ENCODE peak calls at places on chromosomes 3 and 15, in four cellular contexts. S, X, L and Z are unnamed samples.
A peak's percentile ranks its signal among the peaks of the same experiment; 100 is the strongest.

GRCh38 chr15:84009616-84010015 is 226.0 kb upstream of the GOLGA6L4 start:
- DNase-seq in S (no peak), X (no peak), L (no peak), Z (no peak)

GRCh38 chr3:57006949-57007419 is 53.5 kb upstream of the SPATA12 start:
- DNase-seq in S (no peak), X (no peak), L (no peak), Z (no peak)

GRCh38 chr3:128329491-128330300 is 137.0 kb downstream of the DNAJB8 start:
- DNase-seq in S (no peak), X (no peak), L (no peak), Z (no peak)

GRCh38 chr3:156174229-156174847 is 54.0 kb downstream of the KCNAB1 start:
- DNase-seq in S (peak; percentile 56), X (no peak), L (peak; percentile 13), Z (no peak)

GRCh38 chr3:49462222-49462621 is 7.8 kb upstream of the DAG1 start:
- DNase-seq in S (no peak), X (no peak), L (no peak), Z (no peak)

GRCh38 chr3:187878776-187879524 is 133.7 kb upstream of the BCL6 start:
- DNase-seq in S (no peak), X (no peak), L (no peak), Z (no peak)

GRCh38 chr3:46406440-46406785 is 453 bp downstream of the CCR5AS start:
- DNase-seq in S (no peak), X (no peak), L (no peak), Z (peak; percentile 13)

GRCh38 chr3:176939022-176939817 is 258.1 kb downstream of the TBL1XR1 start:
- DNase-seq in S (peak; percentile 76), X (peak; percentile 47), L (peak; percentile 65), Z (peak; percentile 14)

GRCh38 chr15:51051776-51052175 is 42.9 kb downstream of the TNFAIP8L3 start:
- DNase-seq in S (no peak), X (no peak), L (no peak), Z (no peak)

GRCh38 chr15:65303687-65304392 is 637 bp upstream of the RNU5B-1 start:
- DNase-seq in S (peak; percentile 81), X (no peak), L (peak; percentile 18), Z (no peak)

GRCh38 chr15:31265871-31266711 is 60.5 kb upstream of the KLF13 start:
- DNase-seq in S (peak; percentile 3), X (peak; percentile 86), L (no peak), Z (peak; percentile 88)

GRCh38 chr3:84980456-84980855 is 21.7 kb downstream of the CADM2 start:
- DNase-seq in S (no peak), X (no peak), L (no peak), Z (no peak)

GRCh38 chr15:34726407-34727100 is 28.2 kb downstream of the GJD2 start:
- DNase-seq in S (no peak), X (no peak), L (peak; percentile 6), Z (no peak)

GRCh38 chr15:66995257-66995656 is 70.1 kb upstream of the SMAD3 start:
- DNase-seq in S (no peak), X (no peak), L (no peak), Z (no peak)

GRCh38 chr3:140765246-140765645 is 87.4 kb downstream of the TRIM42 start:
- DNase-seq in S (no peak), X (no peak), L (no peak), Z (no peak)

DNA sequence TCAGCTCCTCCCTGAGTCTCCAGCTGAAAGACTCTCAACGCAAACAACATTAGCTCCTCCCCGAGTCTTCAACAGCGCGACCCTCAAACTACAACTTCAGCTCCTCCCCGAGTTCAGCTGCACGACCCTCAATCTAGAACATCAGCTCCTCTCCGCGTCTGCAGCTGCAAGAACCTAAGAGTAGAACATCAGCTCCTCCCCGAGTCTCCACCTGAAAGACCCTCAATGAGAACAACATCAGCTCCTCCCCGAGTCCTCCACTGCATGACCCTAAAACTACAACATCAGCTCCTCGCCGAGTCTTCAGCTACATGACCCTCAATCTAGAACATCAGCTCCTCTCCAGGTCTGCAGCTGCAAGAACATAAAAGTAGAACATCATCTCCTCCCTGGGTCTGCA is 78.3 kb downstream of the TFRC start:
- DNase-seq in S (no peak), X (no peak), L (no peak), Z (no peak)
- H3K9me3 ChIP-seq in S (no peaks in the 10 kb centered on the region), X (no peaks in the 10 kb centered on the region), L (peaks cover 4% of the 10 kb centered on the region), Z (no peaks in the 10 kb centered on the region)

GRCh38 chr3:8186213-8186612 is 315.4 kb upstream of the LMCD1 start:
- DNase-seq in S (no peak), X (no peak), L (no peak), Z (no peak)
- H3K9me3 ChIP-seq in S (no peaks in the 10 kb centered on the region), X (no peaks in the 10 kb centered on the region), L (no peaks in the 10 kb centered on the region), Z (no peaks in the 10 kb centered on the region)

GRCh38 chr15:69046781-69047180 is 32.3 kb downstream of the NOX5 start:
- DNase-seq in S (no peak), X (no peak), L (no peak), Z (no peak)

GRCh38 chr15:69042531-69042930 is 28.0 kb downstream of the NOX5 start:
- DNase-seq in S (no peak), X (no peak), L (no peak), Z (no peak)

GRCh38 chr15:69044899-69045298 is 30.4 kb downstream of the NOX5 start:
- DNase-seq in S (no peak), X (no peak), L (no peak), Z (no peak)

GRCh38 chr15:69049976-69050375 is 35.5 kb downstream of the NOX5 start:
- DNase-seq in S (no peak), X (no peak), L (no peak), Z (no peak)

GRCh38 chr15:69045810-69046209 is 31.3 kb downstream of the NOX5 start:
- DNase-seq in S (peak; percentile 60), X (no peak), L (no peak), Z (no peak)
- H3K9me3 ChIP-seq in S (no peaks in the 10 kb centered on the region), X (no peaks in the 10 kb centered on the region), L (no peaks in the 10 kb centered on the region), Z (no peaks in the 10 kb centered on the region)

DNA sequence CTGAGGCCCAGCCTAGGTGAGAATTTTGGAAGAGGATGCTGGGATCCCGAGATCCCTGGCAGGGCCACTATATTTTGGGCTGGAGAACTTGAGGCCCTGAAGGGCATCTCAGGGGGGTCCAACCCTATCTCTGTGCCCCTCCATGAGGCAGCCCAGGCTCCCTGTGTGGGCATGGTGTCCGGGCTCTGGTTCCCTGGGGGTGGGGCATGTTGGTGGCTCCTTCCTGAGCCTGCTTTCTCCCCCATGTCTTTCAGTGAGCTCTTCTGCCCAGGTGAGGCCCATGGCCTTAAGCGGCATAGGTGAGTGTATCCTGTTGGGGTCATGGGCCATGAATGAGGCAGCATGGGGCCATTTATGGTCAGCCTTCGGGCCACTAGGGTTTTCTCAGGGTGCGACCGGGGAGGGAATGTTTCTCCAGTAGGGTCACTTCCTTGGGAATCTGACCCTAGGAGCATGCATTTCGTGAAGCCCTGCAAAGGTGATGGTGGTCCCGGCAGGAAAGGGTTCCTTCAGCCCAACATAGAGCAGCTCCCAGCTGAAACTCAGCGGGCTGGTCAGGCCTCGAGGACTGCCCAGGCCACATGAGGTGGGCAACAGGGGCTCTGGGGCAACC is 191.3 kb downstream of the UBE3A start:
- DNase-seq in S (no peak), X (no peak), L (no peak), Z (no peak)
- H3K9me3 ChIP-seq in S (no peaks in the 10 kb centered on the region), X (no peaks in the 10 kb centered on the region), L (peaks cover 96% of the 10 kb centered on the region), Z (no peaks in the 10 kb centered on the region)

DNA sequence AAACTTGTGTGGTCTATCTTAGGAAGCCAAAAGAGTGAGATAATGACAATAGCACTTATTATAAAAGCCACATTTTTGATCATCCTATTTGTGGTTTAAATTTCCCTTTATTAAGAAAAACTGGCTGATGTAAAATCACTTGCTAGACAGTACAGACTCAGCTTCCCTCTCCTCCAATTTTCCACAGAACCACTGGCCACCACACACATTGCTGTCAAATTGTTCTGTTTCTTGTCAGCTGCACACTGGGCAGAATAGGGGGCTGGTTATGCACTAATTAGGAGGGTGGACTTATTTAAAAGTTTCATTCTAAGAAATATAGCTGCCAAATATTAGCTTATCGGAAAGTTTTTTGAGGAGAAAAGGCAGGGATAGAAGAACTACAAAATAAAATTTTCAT is 425.9 kb downstream of the EPHA3 start:
- DNase-seq in S (no peak), X (no peak), L (no peak), Z (no peak)
- H3K9me3 ChIP-seq in S (no peaks in the 10 kb centered on the region), X (no peaks in the 10 kb centered on the region), L (no peaks in the 10 kb centered on the region), Z (no peaks in the 10 kb centered on the region)

GRCh38 chr15:89349212-89349558 is 14.6 kb upstream of the POLG start:
- DNase-seq in S (no peak), X (peak; percentile 26), L (no peak), Z (no peak)
- H3K9me3 ChIP-seq in S (no peaks in the 10 kb centered on the region), X (no peaks in the 10 kb centered on the region), L (no peaks in the 10 kb centered on the region), Z (no peaks in the 10 kb centered on the region)

GRCh38 chr15:33044598-33044997 is 149.9 kb downstream of the FMN1 start:
- DNase-seq in S (no peak), X (no peak), L (no peak), Z (no peak)

GRCh38 chr15:33043636-33044035 is 150.9 kb downstream of the FMN1 start:
- DNase-seq in S (no peak), X (no peak), L (no peak), Z (no peak)

GRCh38 chr15:33045066-33045810 is 149.3 kb downstream of the FMN1 start:
- DNase-seq in S (no peak), X (no peak), L (no peak), Z (no peak)

GRCh38 chr15:33048255-33048654 is 146.3 kb downstream of the FMN1 start:
- DNase-seq in S (peak; percentile 45), X (no peak), L (no peak), Z (no peak)

GRCh38 chr15:33047077-33047476 is 147.4 kb downstream of the FMN1 start:
- DNase-seq in S (no peak), X (no peak), L (no peak), Z (no peak)
- H3K9me3 ChIP-seq in S (peaks cover 24% of the 10 kb centered on the region), X (no peaks in the 10 kb centered on the region), L (peaks cover 24% of the 10 kb centered on the region), Z (peaks cover 15% of the 10 kb centered on the region)

GRCh38 chr3:149845570-149846244 is 32.7 kb downstream of the RNF13 start:
- DNase-seq in S (no peak), X (no peak), L (no peak), Z (no peak)

GRCh38 chr3:149844073-149844472 is 31.1 kb downstream of the RNF13 start:
- DNase-seq in S (no peak), X (no peak), L (no peak), Z (no peak)

GRCh38 chr3:149850787-149851582 is 38.0 kb downstream of the RNF13 start:
- DNase-seq in S (no peak), X (no peak), L (no peak), Z (no peak)

GRCh38 chr3:149848688-149849087 is 35.7 kb downstream of the RNF13 start:
- DNase-seq in S (no peak), X (no peak), L (no peak), Z (no peak)

GRCh38 chr3:149848238-149848637 is 35.2 kb downstream of the RNF13 start:
- DNase-seq in S (no peak), X (no peak), L (no peak), Z (no peak)
- H3K9me3 ChIP-seq in S (no peaks in the 10 kb centered on the region), X (no peaks in the 10 kb centered on the region), L (no peaks in the 10 kb centered on the region), Z (no peaks in the 10 kb centered on the region)

GRCh38 chr3:75737831-75738493 is 47.4 kb downstream of the ZNF717 start:
- DNase-seq in S (no peak), X (no peak), L (no peak), Z (peak; percentile 1)
- H3K9me3 ChIP-seq in S (peaks cover 34% of the 10 kb centered on the region), X (peaks cover 62% of the 10 kb centered on the region), L (peaks cover 50% of the 10 kb centered on the region), Z (peaks cover 79% of the 10 kb centered on the region)